ENCODE peak calls at places on chromosome 11, in six cellular contexts. X, I, J, P, M and U are unnamed samples.

GRCh38 chr11:57315491-57315890 is 9.3 kb downstream of the TNKS1BP1 start:
- DNase-seq in X (no peak), I (no peak), J (no peak), P (no peak), M (no peak), U (no peak)

GRCh38 chr11:9017773-9018172 is 14.0 kb upstream of the NRIP3 start:
- DNase-seq in X (no peak), I (no peak), J (no peak), P (peak; percentile 50), M (peak; percentile 56), U (peak; percentile 87)

GRCh38 chr11:47179655-47179991 is 2.9 kb upstream of the ARFGAP2 start:
- DNase-seq in X (peak; percentile 52), I (no peak), J (peak; percentile 50), P (no peak), M (no peak), U (no peak)

GRCh38 chr11:75797116-75797515 is 17.9 kb upstream of the UVRAG start:
- DNase-seq in X (no peak), I (no peak), J (no peak), P (no peak), M (no peak), U (no peak)

GRCh38 chr11:36240746-36241295 is 48.4 kb downstream of the COMMD9 start:
- DNase-seq in X (no peak), I (no peak), J (no peak), P (no peak), M (no peak), U (no peak)

GRCh38 chr11:15199693-15200092 is 85.0 kb downstream of the INSC start:
- DNase-seq in X (no peak), I (no peak), J (no peak), P (no peak), M (no peak), U (no peak)

GRCh38 chr11:67382481-67383136 is 9.2 kb upstream of the RAD9A start:
- DNase-seq in X (peak; percentile 72), I (peak; percentile 69), J (peak; percentile 85), P (peak; percentile 88), M (peak; percentile 85), U (peak; percentile 86)

GRCh38 chr11:132036751-132037466 is 666.5 kb downstream of the NTM start:
- DNase-seq in X (no peak), I (no peak), J (no peak), P (no peak), M (no peak), U (no peak)

GRCh38 chr11:119209186-119209585 is 3.0 kb downstream of the CBL start:
- DNase-seq in X (no peak), I (no peak), J (no peak), P (no peak), M (no peak), U (no peak)

GRCh38 chr11:10937416-10937815 is 79.6 kb upstream of the ZBED5 start:
- DNase-seq in X (no peak), I (no peak), J (no peak), P (no peak), M (no peak), U (no peak)

GRCh38 chr11:121688860-121689614 is 236.3 kb upstream of the SORL1-AS1 start:
- DNase-seq in X (no peak), I (peak; percentile 79), J (no peak), P (no peak), M (no peak), U (no peak)

GRCh38 chr11:69979632-69980031 is 98.5 kb upstream of the ANO1 start:
- DNase-seq in X (no peak), I (no peak), J (no peak), P (no peak), M (no peak), U (no peak)
- H3K27me3 ChIP-seq in X (peaks cover 11% of the 10 kb centered on the region), I (no peaks in the 10 kb centered on the region), J (peaks cover 3% of the 10 kb centered on the region), P (peaks cover 2% of the 10 kb centered on the region), M (no peaks in the 10 kb centered on the region), U (no peaks in the 10 kb centered on the region)

GRCh38 chr11:94766656-94767291 is 1.4 kb upstream of the AMOTL1 start:
- DNase-seq in X (no peak), I (no peak), J (no peak), P (no peak), M (no peak), U (no peak)

GRCh38 chr11:94768602-94769511 is 701 bp downstream of the AMOTL1 start:
- DNase-seq in X (peak; percentile 57), I (no peak), J (peak; percentile 54), P (no peak), M (peak; percentile 53), U (no peak)

GRCh38 chr11:94767292-94767690 is 865 bp upstream of the AMOTL1 start:
- DNase-seq in X (no peak), I (no peak), J (no peak), P (no peak), M (no peak), U (no peak)

GRCh38 chr11:94769897-94770296 is 1.7 kb downstream of the AMOTL1 start:
- DNase-seq in X (peak; percentile 24), I (no peak), J (no peak), P (no peak), M (no peak), U (no peak)

DNA sequence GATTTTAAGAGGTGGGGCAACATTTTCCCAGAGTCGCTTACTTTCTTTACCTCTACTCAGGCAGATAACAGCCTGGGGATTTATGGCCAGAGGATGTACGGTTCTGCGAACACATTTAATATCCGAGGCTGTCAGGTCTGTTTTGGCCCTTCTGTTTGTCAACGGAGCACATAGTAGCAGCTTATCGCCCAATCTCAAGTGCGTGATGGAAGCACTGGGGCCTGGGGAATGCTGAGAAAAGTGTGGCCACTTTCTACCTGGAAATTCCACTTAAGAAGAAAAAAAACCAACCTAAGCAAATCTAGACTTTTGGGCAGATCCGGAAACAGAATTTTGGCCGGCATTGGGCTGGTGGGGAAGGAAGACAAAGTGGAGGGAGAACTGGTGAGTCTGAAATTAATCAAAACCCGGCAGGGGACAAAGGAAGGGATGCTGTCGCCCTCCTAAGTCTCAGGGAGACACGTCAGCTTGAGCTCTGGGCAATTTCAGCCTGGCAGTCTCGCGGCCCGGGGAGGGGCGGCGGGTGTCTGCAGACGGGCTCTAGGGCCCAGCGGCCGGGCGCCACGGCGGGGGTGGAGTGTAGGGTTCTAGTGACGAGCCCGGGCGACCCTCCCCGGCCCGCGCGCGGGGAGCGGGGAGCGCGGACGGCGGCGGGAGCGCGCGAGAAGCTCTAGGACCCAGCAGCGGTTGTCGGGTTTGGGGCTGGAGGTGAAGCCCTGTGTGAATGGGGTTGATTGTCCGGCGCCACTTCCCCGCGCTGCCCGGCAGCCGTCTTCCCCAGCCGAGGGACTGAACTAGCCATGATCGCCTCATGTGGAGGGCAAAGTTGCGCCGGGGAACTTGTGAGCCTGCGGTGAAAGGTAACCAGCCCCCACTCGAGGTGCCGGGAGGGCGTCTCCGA is at the start of gene AMOTL1:
- DNase-seq in X (peak; percentile 85), I (peak; percentile 65), J (peak; percentile 99), P (peak; percentile 63), M (peak; percentile 88), U (peak; percentile 93)
- TF ChIP-seq CTCF in X (no peak), I (no peak), J (no peak), P (no peak), M (no peak), U (peak; percentile 34)

GRCh38 chr11:34441814-34442213 is 3.1 kb downstream of the CAT start:
- DNase-seq in X (no peak), I (no peak), J (no peak), P (no peak), M (no peak), U (no peak)
- H3K4me1 ChIP-seq in X (peaks cover 9% of the 10 kb centered on the region), I (peaks cover 21% of the 10 kb centered on the region), J (no peaks in the 10 kb centered on the region), P (peaks cover 8% of the 10 kb centered on the region), M (no peaks in the 10 kb centered on the region), U (no peaks in the 10 kb centered on the region)

DNA sequence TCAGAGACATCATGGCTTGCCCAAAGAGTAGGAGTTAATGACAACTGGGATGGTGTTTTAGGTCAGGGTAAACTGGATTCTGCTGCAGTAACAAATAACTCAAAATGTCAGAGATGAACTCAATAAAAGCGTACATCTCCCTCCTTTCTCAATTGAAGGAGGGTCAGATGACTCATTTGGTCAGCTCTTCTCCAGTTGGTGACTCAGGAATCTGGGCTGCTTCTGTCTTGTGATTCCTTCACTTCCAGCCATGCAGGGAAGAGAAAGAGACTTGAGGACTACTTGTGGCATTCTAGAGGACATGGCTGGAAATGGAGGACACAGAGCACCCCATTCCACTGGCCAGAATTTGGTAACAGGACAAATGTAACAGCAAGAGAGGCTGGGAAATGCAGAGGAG is 3.2 kb upstream of the SYT13 start:
- DNase-seq in X (no peak), I (no peak), J (no peak), P (no peak), M (no peak), U (peak; percentile 13)
- H3K27me3 ChIP-seq in X (peaks cover 52% of the 10 kb centered on the region), I (no peaks in the 10 kb centered on the region), J (peaks cover 14% of the 10 kb centered on the region), P (peaks cover 4% of the 10 kb centered on the region), M (peaks cover 16% of the 10 kb centered on the region), U (peaks cover 13% of the 10 kb centered on the region)

DNA sequence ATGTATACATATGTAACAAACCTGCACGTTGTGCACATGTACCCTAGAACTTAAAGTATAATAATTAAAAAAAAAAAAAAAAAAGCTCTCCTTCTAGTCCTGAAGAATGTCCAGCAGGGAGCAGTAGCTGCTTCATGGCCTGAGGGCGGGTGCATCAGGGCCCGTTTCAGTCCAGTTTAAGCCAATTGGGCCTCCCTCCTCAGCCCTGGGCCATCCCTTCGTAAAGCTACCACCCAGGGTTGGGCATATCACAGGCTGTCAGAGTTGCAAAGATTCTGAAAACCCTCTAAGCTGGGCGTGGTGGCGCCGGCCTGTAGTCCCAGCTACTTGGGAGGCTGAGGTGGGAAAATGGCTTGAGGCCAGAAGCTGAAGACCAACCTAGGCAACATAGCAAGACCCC is 5.4 kb downstream of the TMPRSS13 start:
- DNase-seq in X (no peak), I (no peak), J (no peak), P (no peak), M (no peak), U (no peak)
- TF ChIP-seq CTCF in X (no peak), I (peak; percentile 23), J (peak; percentile 6), P (no peak), M (no peak), U (no peak)

GRCh38 chr11:65609236-65609635 is 4.8 kb downstream of the MAP3K11 start:
- DNase-seq in X (no peak), I (no peak), J (no peak), P (no peak), M (no peak), U (no peak)

GRCh38 chr11:65609711-65610110 is 4.3 kb downstream of the MAP3K11 start:
- DNase-seq in X (no peak), I (no peak), J (no peak), P (no peak), M (no peak), U (no peak)

GRCh38 chr11:65612691-65613090 is 1.3 kb downstream of the MAP3K11 start:
- DNase-seq in X (no peak), I (no peak), J (no peak), P (no peak), M (no peak), U (no peak)

GRCh38 chr11:65611758-65612603 is 2.0 kb downstream of the MAP3K11 start:
- DNase-seq in X (peak; percentile 84), I (no peak), J (no peak), P (no peak), M (no peak), U (no peak)

GRCh38 chr11:65611028-65611757 is 2.8 kb downstream of the MAP3K11 start:
- DNase-seq in X (peak; percentile 90), I (no peak), J (no peak), P (no peak), M (no peak), U (no peak)
- H3K4me1 ChIP-seq in X (peaks cover 57% of the 10 kb centered on the region), I (peaks cover 61% of the 10 kb centered on the region), J (peaks cover 2% of the 10 kb centered on the region), P (peaks cover 28% of the 10 kb centered on the region), M (peaks cover 14% of the 10 kb centered on the region), U (peaks cover 80% of the 10 kb centered on the region)